ENCODE peak calls at places on chromosomes 2 and 18, in six cellular contexts. One of them, this sample, is unnamed. For H3K4me1 and H3K27me3, the result is how much of the 10 kb centered on the place peaks cover.

GRCh38 chr18:13513015-13513414 is 213.3 kb downstream of the FAM210A start:
- DNase-seq in GM23248: no peak
- DNase-seq in lung: no peak
- DNase-seq in GM12878: no peak
- DNase-seq in cardiac muscle cell: no peak
- DNase-seq in adrenal gland: no peak
- DNase-seq in this sample: no peak

GRCh38 chr2:191347881-191348280 is 102.7 kb downstream of the MYO1B start:
- DNase-seq in adrenal gland: no peak
- DNase-seq in cardiac muscle cell: no peak
- DNase-seq in GM12878: no peak
- DNase-seq in GM23248: peak
- DNase-seq in lung: no peak
- DNase-seq in this sample: no peak

GRCh38 chr2:182585430-182585829 is 130.6 kb upstream of the DNAJC10 start:
- DNase-seq in adrenal gland: no peak
- DNase-seq in GM12878: no peak
- DNase-seq in GM23248: no peak
- DNase-seq in lung: no peak
- DNase-seq in cardiac muscle cell: no peak
- DNase-seq in this sample: no peak

GRCh38 chr2:197889041-197889440 is 84.6 kb downstream of the PLCL1 start:
- DNase-seq in cardiac muscle cell: peak
- DNase-seq in GM23248: peak
- DNase-seq in adrenal gland: no peak
- DNase-seq in lung: no peak
- DNase-seq in GM12878: peak
- DNase-seq in this sample: no peak

GRCh38 chr2:78009289-78009688 is 487.1 kb upstream of the LRRTM4 start:
- DNase-seq in GM12878: no peak
- DNase-seq in cardiac muscle cell: no peak
- DNase-seq in GM23248: no peak
- DNase-seq in adrenal gland: no peak
- DNase-seq in lung: no peak
- DNase-seq in this sample: no peak

GRCh38 chr2:113806217-113806913 is 49.9 kb upstream of the SLC35F5 start:
- DNase-seq in GM12878: no peak
- DNase-seq in lung: no peak
- DNase-seq in cardiac muscle cell: no peak
- DNase-seq in GM23248: no peak
- DNase-seq in adrenal gland: no peak
- DNase-seq in this sample: no peak

GRCh38 chr18:54392621-54393023 is 34.9 kb downstream of the C18orf54 start:
- DNase-seq in adrenal gland: no peak
- DNase-seq in cardiac muscle cell: peak
- DNase-seq in GM23248: peak
- DNase-seq in GM12878: no peak
- DNase-seq in lung: no peak
- DNase-seq in this sample: no peak

GRCh38 chr2:156342252-156343095 is 10.0 kb upstream of the NR4A2 start:
- DNase-seq in adrenal gland: peak
- DNase-seq in GM12878: no peak
- DNase-seq in lung: peak
- DNase-seq in cardiac muscle cell: peak
- DNase-seq in GM23248: peak
- DNase-seq in this sample: peak

GRCh38 chr2:20541651-20542050 is 94.8 kb downstream of the RHOB start:
- DNase-seq in adrenal gland: no peak
- DNase-seq in cardiac muscle cell: no peak
- DNase-seq in GM12878: no peak
- DNase-seq in GM23248: no peak
- DNase-seq in lung: no peak
- DNase-seq in this sample: no peak

GRCh38 chr18:48670751-48671560 is 132.1 kb downstream of the CTIF start:
- DNase-seq in cardiac muscle cell: no peak
- DNase-seq in GM12878: no peak
- DNase-seq in lung: no peak
- DNase-seq in adrenal gland: no peak
- DNase-seq in GM23248: no peak
- DNase-seq in this sample: no peak

GRCh38 chr2:64769392-64770044 is 115.8 kb upstream of the SERTAD2 start:
- DNase-seq in cardiac muscle cell: no peak
- DNase-seq in GM12878: no peak
- DNase-seq in lung: no peak
- DNase-seq in adrenal gland: no peak
- DNase-seq in GM23248: no peak
- DNase-seq in this sample: no peak

GRCh38 chr2:127545189-127545588 is 9.7 kb downstream of the MYO7B start:
- DNase-seq in GM23248: no peak
- DNase-seq in lung: no peak
- DNase-seq in adrenal gland: no peak
- DNase-seq in GM12878: no peak
- DNase-seq in cardiac muscle cell: no peak
- DNase-seq in this sample: no peak

GRCh38 chr2:138829326-138829725 is 49.1 kb upstream of the NXPH2 start:
- DNase-seq in adrenal gland: peak
- DNase-seq in lung: no peak
- DNase-seq in cardiac muscle cell: peak
- DNase-seq in GM12878: no peak
- DNase-seq in GM23248: no peak
- DNase-seq in this sample: no peak

GRCh38 chr18:74722237-74722636 is 124.6 kb downstream of the ZNF407 start:
- DNase-seq in GM12878: no peak
- DNase-seq in adrenal gland: no peak
- DNase-seq in lung: no peak
- DNase-seq in GM23248: peak
- DNase-seq in cardiac muscle cell: peak
- DNase-seq in this sample: no peak

GRCh38 chr2:9984217-9984739 is 32.8 kb downstream of the GRHL1 start:
- DNase-seq in cardiac muscle cell: peak
- DNase-seq in GM12878: peak
- DNase-seq in lung: no peak
- DNase-seq in GM23248: peak
- DNase-seq in adrenal gland: no peak
- DNase-seq in this sample: no peak

GRCh38 chr2:111140815-111141214 is 20.1 kb downstream of the BCL2L11 start:
- DNase-seq in adrenal gland: no peak
- DNase-seq in cardiac muscle cell: no peak
- DNase-seq in GM23248: no peak
- DNase-seq in GM12878: no peak
- DNase-seq in lung: no peak
- DNase-seq in this sample: no peak

GRCh38 chr2:20229322-20230201 is 4.6 kb upstream of the SDC1 start:
- DNase-seq in GM12878: no peak
- DNase-seq in GM23248: peak
- DNase-seq in adrenal gland: no peak
- DNase-seq in lung: no peak
- DNase-seq in cardiac muscle cell: peak
- DNase-seq in this sample: no peak

GRCh38 chr2:227155395-227155794 is 8.6 kb downstream of the COL4A4 start:
- DNase-seq in GM12878: no peak
- DNase-seq in GM23248: peak
- DNase-seq in lung: no peak
- DNase-seq in adrenal gland: no peak
- DNase-seq in cardiac muscle cell: no peak
- DNase-seq in this sample: no peak

GRCh38 chr2:202479090-202479489 is 103.0 kb downstream of the BMPR2 start:
- DNase-seq in adrenal gland: no peak
- DNase-seq in cardiac muscle cell: peak
- DNase-seq in GM12878: no peak
- DNase-seq in lung: no peak
- DNase-seq in GM23248: no peak
- DNase-seq in this sample: no peak

GRCh38 chr2:233823731-233824121 is 30.6 kb downstream of the HJURP start:
- DNase-seq in lung: no peak
- DNase-seq in GM23248: no peak
- DNase-seq in cardiac muscle cell: no peak
- DNase-seq in adrenal gland: no peak
- DNase-seq in GM12878: no peak
- DNase-seq in this sample: no peak

GRCh38 chr2:69177785-69178636 is 165.0 kb downstream of the ANTXR1 start:
- DNase-seq in lung: peak
- DNase-seq in adrenal gland: peak
- DNase-seq in GM23248: peak
- DNase-seq in GM12878: no peak
- DNase-seq in cardiac muscle cell: peak
- DNase-seq in this sample: peak

GRCh38 chr2:236061899-236062298 is 106.3 kb downstream of the GBX2 start:
- DNase-seq in GM12878: no peak
- DNase-seq in lung: no peak
- DNase-seq in adrenal gland: no peak
- DNase-seq in GM23248: no peak
- DNase-seq in cardiac muscle cell: no peak
- DNase-seq in this sample: no peak

GRCh38 chr2:169027240-169027639 is 3.9 kb downstream of the ABCB11 start:
- DNase-seq in adrenal gland: no peak
- DNase-seq in GM23248: no peak
- DNase-seq in cardiac muscle cell: no peak
- DNase-seq in GM12878: no peak
- DNase-seq in lung: no peak
- DNase-seq in this sample: no peak

DNA sequence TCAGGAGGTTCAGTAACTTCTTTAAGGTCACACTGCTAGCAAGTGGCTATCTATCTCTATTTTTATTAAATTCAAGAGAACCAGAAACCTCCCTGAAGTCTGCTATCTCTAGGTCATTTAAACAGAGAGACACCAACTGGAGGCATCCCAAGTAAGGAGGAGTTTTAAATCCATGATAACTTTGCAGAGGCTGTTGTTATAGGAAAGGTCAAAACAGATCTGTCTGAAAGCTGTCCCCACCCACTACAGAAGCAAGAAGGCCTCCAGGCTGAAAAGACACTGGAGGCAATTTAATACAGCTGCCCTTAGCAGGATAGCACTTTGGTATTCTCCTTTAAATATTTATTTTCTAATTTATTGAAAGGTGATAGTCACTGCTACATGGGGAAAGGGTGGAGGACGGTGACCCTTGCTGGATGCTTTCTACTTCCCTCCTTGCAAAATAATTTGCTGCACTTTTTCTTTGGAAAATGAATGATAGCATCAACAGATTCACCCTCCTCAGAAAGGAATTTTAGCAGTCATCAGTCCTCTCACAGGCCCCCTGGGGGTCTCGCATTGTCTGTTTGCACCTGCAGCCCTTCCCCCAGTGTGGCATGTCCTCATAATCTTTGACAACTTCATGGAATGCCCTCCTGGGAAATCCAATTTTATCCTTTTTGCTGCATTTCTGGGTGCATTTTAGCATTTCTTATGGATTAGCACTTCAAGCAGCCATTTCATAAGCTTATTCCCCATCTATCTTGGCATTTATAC is 429.5 kb upstream of the TNP1 start:
- DNase-seq in GM12878: no peak
- DNase-seq in adrenal gland: peak
- DNase-seq in cardiac muscle cell: no peak
- DNase-seq in GM23248: no peak
- DNase-seq in lung: no peak
- DNase-seq in this sample: no peak
- H3K27ac ChIP-seq in GM12878: no peak
- H3K27ac ChIP-seq in adrenal gland: peak
- H3K27ac ChIP-seq in cardiac muscle cell: no peak
- H3K27ac ChIP-seq in GM23248: no peak
- H3K27ac ChIP-seq in lung: no peak
- H3K27ac ChIP-seq in this sample: peak

GRCh38 chr2:200320991-200321390 is 14.5 kb downstream of the SPATS2L start:
- DNase-seq in lung: no peak
- DNase-seq in adrenal gland: no peak
- DNase-seq in GM12878: no peak
- DNase-seq in GM23248: no peak
- DNase-seq in cardiac muscle cell: no peak
- DNase-seq in this sample: no peak
- H3K4me1 ChIP-seq in lung: under half
- H3K4me1 ChIP-seq in adrenal gland: under half
- H3K4me1 ChIP-seq in GM12878: under half
- H3K4me1 ChIP-seq in GM23248: under half
- H3K4me1 ChIP-seq in cardiac muscle cell: under half
- H3K4me1 ChIP-seq in this sample: half or more

DNA sequence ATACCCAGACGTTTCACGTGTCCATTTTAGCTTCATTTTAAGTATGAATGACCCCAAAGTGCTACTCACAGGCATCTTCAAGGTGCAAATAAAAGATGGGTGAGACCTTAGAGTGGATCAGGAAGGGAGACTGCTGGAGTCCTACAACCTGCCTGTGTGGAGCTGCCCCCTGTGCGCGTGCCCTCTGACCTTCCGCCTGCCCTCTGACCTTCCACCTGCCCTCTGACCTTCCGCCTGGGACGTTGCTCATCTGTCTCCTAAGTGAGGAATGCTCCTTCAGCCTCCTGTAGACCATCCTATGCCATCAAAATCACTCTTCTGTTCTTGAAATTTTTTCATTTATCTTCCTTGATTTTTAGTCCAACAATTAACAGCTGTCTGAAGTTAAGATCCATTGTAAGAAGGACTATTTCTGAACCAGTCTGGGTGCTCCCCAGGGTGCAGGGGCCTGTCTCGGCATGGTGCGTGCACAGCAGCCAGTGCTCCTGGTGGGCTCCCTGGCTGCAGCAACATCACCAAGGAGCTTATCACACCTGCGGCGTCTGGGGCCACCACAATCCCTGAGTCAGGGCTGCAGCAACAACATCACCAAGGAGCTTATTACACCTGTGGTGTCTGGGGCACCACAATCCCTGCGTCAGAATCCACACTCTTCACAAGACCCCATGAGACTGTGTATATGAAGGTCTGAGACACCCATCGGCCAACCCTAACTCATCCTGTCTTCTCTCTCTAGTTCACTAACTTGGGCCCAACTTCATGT is 86.0 kb downstream of the TPO start:
- DNase-seq in cardiac muscle cell: no peak
- DNase-seq in GM23248: no peak
- DNase-seq in adrenal gland: no peak
- DNase-seq in GM12878: no peak
- DNase-seq in lung: no peak
- DNase-seq in this sample: no peak
- H3K27me3 ChIP-seq in cardiac muscle cell: under half
- H3K27me3 ChIP-seq in GM23248: under half
- H3K27me3 ChIP-seq in adrenal gland: under half
- H3K27me3 ChIP-seq in GM12878: under half
- H3K27me3 ChIP-seq in lung: under half
- H3K27me3 ChIP-seq in this sample: under half

GRCh38 chr2:60516383-60516811 is 37.1 kb downstream of the BCL11A start:
- DNase-seq in GM12878: no peak
- DNase-seq in GM23248: peak
- DNase-seq in lung: no peak
- DNase-seq in adrenal gland: peak
- DNase-seq in cardiac muscle cell: peak
- DNase-seq in this sample: no peak

GRCh38 chr2:60515751-60516226 is 37.7 kb downstream of the BCL11A start:
- DNase-seq in adrenal gland: no peak
- DNase-seq in GM12878: peak
- DNase-seq in cardiac muscle cell: peak
- DNase-seq in lung: no peak
- DNase-seq in GM23248: peak
- DNase-seq in this sample: no peak

GRCh38 chr2:60513996-60514395 is 39.5 kb downstream of the BCL11A start:
- DNase-seq in GM23248: no peak
- DNase-seq in GM12878: no peak
- DNase-seq in cardiac muscle cell: no peak
- DNase-seq in adrenal gland: no peak
- DNase-seq in lung: no peak
- DNase-seq in this sample: no peak

GRCh38 chr2:60513191-60513590 is 40.3 kb downstream of the BCL11A start:
- DNase-seq in GM23248: no peak
- DNase-seq in GM12878: no peak
- DNase-seq in cardiac muscle cell: no peak
- DNase-seq in lung: no peak
- DNase-seq in adrenal gland: no peak
- DNase-seq in this sample: no peak

GRCh38 chr2:60514886-60515407 is 38.5 kb downstream of the BCL11A start:
- DNase-seq in adrenal gland: no peak
- DNase-seq in cardiac muscle cell: no peak
- DNase-seq in GM12878: no peak
- DNase-seq in GM23248: no peak
- DNase-seq in lung: no peak
- DNase-seq in this sample: no peak
- H3K27ac ChIP-seq in adrenal gland: no peak
- H3K27ac ChIP-seq in cardiac muscle cell: peak
- H3K27ac ChIP-seq in GM12878: peak
- H3K27ac ChIP-seq in GM23248: peak
- H3K27ac ChIP-seq in lung: no peak
- H3K27ac ChIP-seq in this sample: peak

This sample was measured in esophagus squamous epithelium.